ENCODE peak calls at places on chromosomes 2 and 18, in four cellular contexts. D, A, X and K are unnamed samples. For H3K4me1, the result is how much of the 10 kb centered on the place peaks cover.

GRCh38 chr2:227655454-227655853 is 11.2 kb upstream of the SCYGR5 start:
- DNase-seq in A (no peak), D (no peak), X (no peak), K (no peak)

GRCh38 chr2:3098231-3098630 is 279.4 kb downstream of the EIPR1 start:
- DNase-seq in D (no peak), X (no peak), A (no peak), K (no peak)

GRCh38 chr2:133422946-133423345 is 145.3 kb downstream of the NCKAP5 start:
- DNase-seq in X (no peak), D (no peak), A (no peak), K (no peak)

GRCh38 chr2:15863089-15863488 is 77.3 kb upstream of the MYCN start:
- DNase-seq in D (no peak), X (no peak), A (no peak), K (no peak)

GRCh38 chr2:153477096-153477555 is 1.4 kb downstream of the RPRM start:
- DNase-seq in X (no peak), A (no peak), D (peak), K (no peak)

GRCh38 chr2:152558174-152559091 is 158.8 kb downstream of the PRPF40A start:
- DNase-seq in X (no peak), D (no peak), A (no peak), K (no peak)

GRCh38 chr2:143581989-143582719 is 452.9 kb downstream of the ARHGAP15 start:
- DNase-seq in X (no peak), A (no peak), D (no peak), K (no peak)

GRCh38 chr2:120005834-120006521 is 6.9 kb upstream of the EPB41L5 start:
- DNase-seq in D (no peak), X (no peak), A (peak), K (no peak)

GRCh38 chr18:56574827-56575226 is 63.6 kb downstream of the TXNL1 start:
- DNase-seq in D (no peak), A (no peak), X (no peak), K (no peak)

GRCh38 chr2:135647836-135648579 is 93.6 kb upstream of the UBXN4 start:
- DNase-seq in D (no peak), X (no peak), A (no peak), K (no peak)

GRCh38 chr2:6924101-6924917 is 7.1 kb downstream of the RNF144A start:
- DNase-seq in D (no peak), A (no peak), X (no peak), K (no peak)

GRCh38 chr2:159091981-159092380 is 123.5 kb downstream of the TANC1 start:
- DNase-seq in X (no peak), A (peak), D (no peak), K (no peak)

GRCh38 chr2:230939066-230939591 is 14.1 kb upstream of the GPR55 start:
- DNase-seq in A (no peak), X (peak), D (peak), K (no peak)

GRCh38 chr2:152098033-152098797 is 629 bp downstream of the CACNB4 start:
- DNase-seq in D (peak), A (no peak), X (no peak), K (no peak)

GRCh38 chr2:23592898-23593297 is 207.9 kb downstream of the KLHL29 start:
- DNase-seq in D (no peak), X (no peak), A (no peak), K (no peak)
- H3K27ac ChIP-seq in D (no peak), X (peak), A (no peak), K (no peak)

GRCh38 chr2:20561703-20562454 is 89.0 kb downstream of the HS1BP3 start:
- DNase-seq in X (no peak), D (no peak), A (no peak), K (no peak)

GRCh38 chr2:20562540-20563225 is 88.2 kb downstream of the HS1BP3 start:
- DNase-seq in X (no peak), D (peak), A (no peak), K (no peak)

GRCh38 chr2:20565101-20565622 is 85.7 kb downstream of the HS1BP3 start:
- DNase-seq in X (no peak), A (no peak), D (no peak), K (no peak)

GRCh38 chr2:20563833-20564232 is 87.1 kb downstream of the HS1BP3 start:
- DNase-seq in A (no peak), D (no peak), X (no peak), K (no peak)

GRCh38 chr2:20563251-20563650 is 87.6 kb downstream of the HS1BP3 start:
- DNase-seq in D (no peak), A (no peak), X (no peak), K (no peak)
- H3K4me1 ChIP-seq in D (under half), A (under half), X (under half), K (under half)

DNA sequence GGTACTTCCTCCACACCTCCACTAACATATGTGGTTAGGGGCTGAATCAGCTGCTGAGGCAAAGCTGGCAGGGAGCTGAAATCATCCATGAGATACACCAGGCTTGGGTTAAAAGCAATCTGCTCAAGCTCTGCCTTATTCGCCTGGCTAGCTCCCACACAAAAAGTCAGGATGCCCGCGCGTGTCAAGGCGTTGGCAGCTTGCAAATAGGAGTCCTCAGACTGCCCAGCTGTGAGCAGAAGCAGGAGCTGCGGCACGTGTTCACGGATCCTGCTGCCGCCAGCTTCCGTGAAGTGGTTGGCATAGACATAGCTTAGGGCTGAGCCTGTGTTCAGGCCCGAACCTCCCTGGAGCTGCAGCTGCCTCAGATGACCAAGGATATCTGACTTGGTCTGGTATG is 35.3 kb downstream of the COL6A3 start:
- DNase-seq in X (no peak), A (no peak), D (no peak), K (no peak)
- H3K27ac ChIP-seq in X (peak), A (no peak), D (no peak), K (no peak)

DNA sequence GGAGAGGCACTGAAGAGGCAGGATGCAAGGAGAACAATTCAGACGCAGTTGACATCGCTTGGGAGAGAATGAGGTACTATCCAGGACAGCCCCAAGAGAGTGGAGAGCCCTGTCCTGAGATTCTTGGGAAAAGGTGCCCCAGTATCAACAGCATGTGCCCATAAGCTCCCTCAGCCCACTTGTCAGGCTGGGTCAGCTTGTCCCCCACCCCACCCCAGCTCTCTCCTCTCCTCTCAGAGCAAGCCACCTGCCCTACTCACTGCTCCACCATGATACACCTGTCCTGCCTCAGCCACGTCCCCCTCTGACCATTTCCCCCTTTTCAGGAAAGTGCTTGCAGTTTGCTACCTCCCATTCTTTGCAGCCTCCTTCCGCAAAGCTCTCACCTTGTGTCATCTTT is 111.8 kb downstream of the XRCC5 start:
- DNase-seq in X (no peak), A (no peak), D (no peak), K (no peak)
- H3K4me1 ChIP-seq in X (under half), A (under half), D (under half), K (under half)

DNA sequence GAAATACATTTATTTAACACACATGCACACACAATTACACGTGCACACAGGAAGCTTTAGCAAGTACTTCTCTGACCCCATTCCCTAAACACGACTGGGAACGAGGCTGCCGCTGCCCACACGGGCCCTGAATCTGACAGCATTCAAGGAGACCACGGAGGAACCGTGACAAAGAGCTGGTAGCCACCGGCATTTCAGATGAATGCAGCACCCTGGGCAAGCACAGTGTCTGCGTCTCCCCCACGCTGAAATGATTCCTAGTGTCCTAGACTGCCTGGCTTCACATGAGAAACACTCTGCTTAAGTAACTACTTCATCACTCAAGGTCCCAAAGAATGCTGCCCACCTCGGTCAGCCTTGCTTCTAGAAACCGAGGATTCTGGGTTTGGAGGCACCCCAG is 95.0 kb downstream of the HDAC4 start:
- DNase-seq in D (no peak), X (no peak), A (no peak), K (no peak)
- H3K27ac ChIP-seq in D (no peak), X (no peak), A (no peak), K (no peak)

DNA sequence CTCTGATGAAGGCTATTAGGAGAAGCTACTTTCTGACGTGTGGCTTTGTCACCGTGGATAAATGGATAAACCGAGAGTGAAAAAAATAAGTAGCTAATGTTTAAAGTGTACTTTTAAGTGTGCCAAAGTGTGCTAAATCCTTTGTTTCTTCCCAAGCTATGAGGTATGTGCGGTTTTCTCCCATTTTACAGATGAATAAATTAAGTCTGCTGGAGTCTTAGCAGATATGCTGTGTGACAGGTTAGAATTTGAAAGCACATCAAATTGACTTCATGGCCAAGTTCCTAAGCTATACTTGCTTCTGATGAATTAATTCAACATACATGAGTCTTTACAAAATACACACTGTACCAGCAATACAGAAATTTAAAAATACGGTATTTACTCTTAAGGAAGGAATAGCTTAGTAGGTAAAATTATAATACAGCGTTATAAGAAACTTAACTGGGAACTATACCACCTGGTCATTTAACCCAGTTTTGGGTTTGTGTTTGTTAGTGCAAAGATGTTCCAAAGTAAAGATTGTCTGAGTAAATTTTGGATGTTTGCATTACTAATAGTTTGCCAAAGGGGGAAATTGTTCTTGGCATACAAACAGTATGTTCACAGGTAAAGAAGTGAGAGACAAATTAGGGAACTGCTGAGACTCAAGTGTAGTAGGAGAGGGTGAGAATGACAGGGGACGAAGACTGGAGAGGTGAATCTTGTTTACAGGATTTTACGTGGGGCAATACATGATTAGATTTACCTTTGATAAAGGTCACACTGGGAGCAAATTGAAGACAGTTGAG is 1.4 kb downstream of the AGPS start:
- DNase-seq in A (no peak), D (no peak), X (no peak), K (no peak)
- H3K4me1 ChIP-seq in A (under half), D (under half), X (under half), K (under half)

GRCh38 chr2:21890041-21890440 is 766.3 kb downstream of the TDRD15 start:
- DNase-seq in D (no peak), X (no peak), A (no peak), K (no peak)
- H3K27ac ChIP-seq in D (no peak), X (no peak), A (no peak), K (no peak)

DNA sequence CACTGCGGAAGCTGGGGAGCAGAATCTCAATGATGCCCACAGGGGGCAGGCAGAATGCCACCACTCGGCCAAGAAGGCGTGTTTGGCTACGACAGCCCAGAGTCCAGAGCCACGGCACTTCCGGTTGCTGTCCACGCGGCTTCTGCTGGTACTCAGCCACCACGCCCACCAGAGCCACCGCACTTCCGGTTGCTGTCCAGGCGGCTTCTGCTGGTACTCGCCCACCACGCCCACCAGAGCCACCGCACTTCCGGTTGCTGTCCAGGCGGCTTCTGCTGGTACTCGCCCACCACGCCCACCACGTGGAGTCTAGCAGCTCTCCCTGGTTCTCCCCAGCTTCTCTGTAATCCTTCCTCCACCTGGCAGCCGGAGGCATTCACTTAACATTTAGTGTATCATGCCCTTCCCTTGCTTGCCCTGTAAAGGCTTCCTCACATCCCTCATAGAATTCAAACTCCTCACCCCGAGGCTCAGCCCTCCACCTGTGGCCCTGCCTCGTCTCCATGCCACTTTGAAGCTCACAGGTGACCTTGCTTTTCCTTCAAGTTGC is 40.1 kb upstream of the APCDD1 start:
- DNase-seq in A (no peak), X (no peak), D (no peak), K (no peak)
- H3K4me1 ChIP-seq in A (under half), X (under half), D (under half), K (under half)